ENCODE peak calls at places on chromosomes 13 and 19, in eight cellular contexts. M, A, F, I, G, W, J and U are unnamed samples.
A peak's percentile ranks its signal among the peaks of the same experiment; 100 is the strongest.

GRCh38 chr19:4914736-4915501 is 5.6 kb downstream of the UHRF1 start:
- DNase-seq in M (peak; percentile 94), A (no peak), F (peak; percentile 75), I (no peak), G (peak; percentile 69), W (no peak), J (no peak), U (peak; percentile 25)

GRCh38 chr19:46748325-46749109 is 2.3 kb upstream of the STRN4 start:
- DNase-seq in M (peak; percentile 87), A (peak; percentile 78), F (no peak), I (peak; percentile 69), G (peak; percentile 56), W (peak; percentile 96), J (peak; percentile 64), U (peak; percentile 88)

GRCh38 chr19:15318241-15318691 is 14.1 kb downstream of the BRD4 start:
- DNase-seq in M (no peak), A (no peak), F (no peak), I (no peak), G (peak; percentile 42), W (no peak), J (no peak), U (no peak)

GRCh38 chr13:110089100-110089499 is 217.9 kb downstream of the COL4A1 start:
- DNase-seq in M (no peak), A (no peak), F (no peak), I (no peak), G (no peak), W (no peak), J (no peak), U (no peak)

GRCh38 chr13:94433055-94433947 is 46.2 kb downstream of the DCT start:
- DNase-seq in M (peak; percentile 33), A (peak; percentile 86), F (no peak), I (no peak), G (no peak), W (peak; percentile 62), J (no peak), U (no peak)

GRCh38 chr13:23741879-23742510 is 147.2 kb downstream of the MIPEP start:
- DNase-seq in M (no peak), A (no peak), F (no peak), I (no peak), G (no peak), W (peak; percentile 81), J (no peak), U (no peak)

GRCh38 chr13:111049791-111050538 is 65.1 kb upstream of the ARHGEF7 start:
- DNase-seq in M (peak; percentile 69), A (peak; percentile 11), F (no peak), I (peak; percentile 38), G (no peak), W (peak; percentile 66), J (peak; percentile 58), U (peak; percentile 71)

GRCh38 chr19:347946-348861 is 3.6 kb upstream of the MIER2 start:
- DNase-seq in M (no peak), A (no peak), F (peak; percentile 20), I (no peak), G (no peak), W (peak; percentile 73), J (no peak), U (no peak)

GRCh38 chr13:46179576-46180368 is 2.2 kb downstream of the LCP1 start:
- DNase-seq in M (peak; percentile 68), A (no peak), F (peak; percentile 62), I (peak; percentile 39), G (no peak), W (no peak), J (peak; percentile 50), U (peak; percentile 33)

GRCh38 chr13:52849727-52850395 is 1.4 kb upstream of the PCDH8 start:
- DNase-seq in M (no peak), A (no peak), F (no peak), I (no peak), G (no peak), W (peak; percentile 54), J (no peak), U (no peak)

GRCh38 chr13:80100636-80101035 is 240.3 kb downstream of the SPRY2 start:
- DNase-seq in M (no peak), A (no peak), F (no peak), I (no peak), G (peak; percentile 53), W (no peak), J (no peak), U (no peak)

GRCh38 chr19:11535792-11536595 is 2.7 kb upstream of the CNN1 start:
- DNase-seq in M (peak; percentile 94), A (peak; percentile 98), F (peak; percentile 96), I (peak; percentile 93), G (peak; percentile 88), W (peak; percentile 94), J (peak; percentile 90), U (peak; percentile 95)

GRCh38 chr19:51803965-51804364 is 9.0 kb downstream of the FPR3 start:
- DNase-seq in M (no peak), A (no peak), F (no peak), I (no peak), G (no peak), W (no peak), J (no peak), U (no peak)

GRCh38 chr19:5718579-5719273 is 1.2 kb downstream of the LONP1 start:
- DNase-seq in M (no peak), A (no peak), F (no peak), I (peak; percentile 69), G (peak; percentile 91), W (no peak), J (no peak), U (no peak)

GRCh38 chr19:42156571-42156970 is 24.3 kb upstream of the POU2F2 start:
- DNase-seq in M (no peak), A (no peak), F (peak; percentile 14), I (no peak), G (no peak), W (no peak), J (no peak), U (no peak)

GRCh38 chr13:111117289-111117688 is 2.2 kb downstream of the ARHGEF7 start:
- DNase-seq in M (no peak), A (no peak), F (no peak), I (no peak), G (no peak), W (no peak), J (no peak), U (no peak)

GRCh38 chr19:43780706-43781525 is at the start of gene KCNN4:
- DNase-seq in M (peak; percentile 79), A (no peak), F (no peak), I (no peak), G (peak; percentile 67), W (no peak), J (no peak), U (no peak)

GRCh38 chr13:37540228-37540627 is 58.3 kb downstream of the POSTN start:
- DNase-seq in M (no peak), A (no peak), F (no peak), I (no peak), G (peak; percentile 89), W (no peak), J (no peak), U (no peak)

GRCh38 chr13:29597246-29597645 is 1.8 kb upstream of the SLC7A1 start:
- DNase-seq in M (no peak), A (no peak), F (no peak), I (no peak), G (no peak), W (no peak), J (no peak), U (no peak)

GRCh38 chr13:100291626-100292025 is 202.7 kb downstream of the PCCA start:
- DNase-seq in M (no peak), A (no peak), F (no peak), I (no peak), G (no peak), W (no peak), J (no peak), U (no peak)

GRCh38 chr13:52048516-52048915 is 24.0 kb downstream of the UTP14C start:
- DNase-seq in M (no peak), A (no peak), F (no peak), I (no peak), G (peak; percentile 41), W (no peak), J (no peak), U (no peak)

GRCh38 chr13:107867701-107868661 is 347.4 kb downstream of the LIG4 start:
- DNase-seq in M (no peak), A (peak; percentile 70), F (no peak), I (peak; percentile 23), G (peak; percentile 57), W (peak; percentile 83), J (no peak), U (peak; percentile 62)
- TF ChIP-seq CTCF in M (no peak), A (peak; percentile 59), F (no peak), I (no peak), G (peak; percentile 76), W (peak; percentile 62), J (no peak), U (peak; percentile 1)

GRCh38 chr19:49564616-49565045 is 15.7 kb downstream of the NOSIP start:
- DNase-seq in M (peak; percentile 68), A (no peak), F (no peak), I (no peak), G (no peak), W (no peak), J (no peak), U (no peak)
- H3K4me1 ChIP-seq in M (peaks cover 74% of the 10 kb centered on the region), A (no peaks in the 10 kb centered on the region), F (peaks cover 12% of the 10 kb centered on the region), I (peaks cover 8% of the 10 kb centered on the region), G (no peaks in the 10 kb centered on the region), W (peaks cover 7% of the 10 kb centered on the region), J (peaks cover 15% of the 10 kb centered on the region), U (peaks cover 5% of the 10 kb centered on the region)

DNA sequence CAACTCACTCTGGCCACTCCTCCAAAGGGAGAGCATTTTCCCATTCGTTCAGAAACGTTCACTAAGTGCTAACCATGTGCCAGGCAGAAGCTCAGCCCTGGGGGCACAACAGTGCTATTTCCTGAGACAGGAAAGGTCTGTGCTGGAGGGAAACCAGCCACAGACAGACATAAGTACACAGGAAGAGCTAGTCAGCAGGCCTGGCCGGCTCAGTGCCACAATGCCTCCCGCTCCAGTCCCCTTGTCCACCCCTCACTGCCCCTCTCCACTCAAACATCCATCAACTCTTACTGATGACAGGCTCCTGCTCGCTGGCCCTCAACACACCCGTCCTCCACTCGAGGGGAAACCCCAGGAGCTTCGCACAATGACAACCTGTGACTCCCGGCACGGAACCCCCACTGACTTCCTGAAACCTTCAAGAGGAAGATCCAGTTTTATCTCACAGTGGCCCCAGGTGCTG is 11.3 kb upstream of the PLA2G4C start:
- DNase-seq in M (no peak), A (peak; percentile 15), F (no peak), I (peak; percentile 51), G (no peak), W (no peak), J (no peak), U (no peak)
- H3K36me3 ChIP-seq in M (no peaks in the 10 kb centered on the region), A (no peaks in the 10 kb centered on the region), F (peaks cover 39% of the 10 kb centered on the region), I (no peaks in the 10 kb centered on the region), G (peaks cover 9% of the 10 kb centered on the region), W (peaks cover 5% of the 10 kb centered on the region), J (no peaks in the 10 kb centered on the region), U (no peaks in the 10 kb centered on the region)

GRCh38 chr19:45730389-45731288 is at the start of gene FBXO46:
- DNase-seq in M (peak; percentile 97), A (peak; percentile 97), F (peak; percentile 97), I (peak; percentile 95), G (peak; percentile 98), W (peak; percentile 99), J (peak; percentile 99), U (peak; percentile 98)
- TF ChIP-seq CTCF in M (no peak), A (peak; percentile 28), F (no peak), I (no peak), G (peak; percentile 35), W (peak; percentile 23), J (no peak), U (no peak)